ENCODE peak calls at places on chromosome 22, in seven cellular contexts. K is epithelial cell of esophagus, R is HEK293T, G is fibroblast of mammary gland, C is AG08395, P is GM12891, M is BJ. Y is an unnamed sample.
A peak's percentile ranks its signal among the peaks of the same experiment; 100 is the strongest.

GRCh38 chr22:40747361-40747760 is 68.1 kb downstream of the MCHR1 start:
- DNase-seq in K (no peak), R (no peak), G (no peak), C (no peak), P (no peak), M (no peak), Y (no peak)

GRCh38 chr22:46335201-46336118 is at the start of gene TRMU:
- DNase-seq in K (peak; percentile 89), R (peak; percentile 94), G (peak; percentile 78), C (peak; percentile 98), P (peak; percentile 99), M (peak; percentile 28), Y (peak; percentile 84)

GRCh38 chr22:45884201-45885067 is 92.5 kb downstream of the WNT7B start:
- DNase-seq in K (no peak), R (no peak), G (no peak), C (no peak), P (no peak), M (no peak), Y (no peak)

GRCh38 chr22:40567106-40567505 is 69.4 kb downstream of the MRTFA start:
- DNase-seq in K (peak; percentile 65), R (no peak), G (no peak), C (no peak), P (no peak), M (no peak), Y (peak; percentile 26)

GRCh38 chr22:47016636-47017035 is 254.2 kb downstream of the TBC1D22A start:
- DNase-seq in K (no peak), R (no peak), G (no peak), C (no peak), P (no peak), M (no peak), Y (no peak)

GRCh38 chr22:30436196-30436595 is 10.6 kb downstream of the MTFP1 start:
- DNase-seq in K (peak; percentile 25), R (no peak), G (no peak), C (no peak), P (no peak), M (no peak), Y (no peak)

GRCh38 chr22:50705219-50705691 is 32.6 kb downstream of the SHANK3 start:
- DNase-seq in K (peak; percentile 49), R (no peak), G (peak; percentile 32), C (no peak), P (no peak), M (no peak), Y (peak; percentile 81)

GRCh38 chr22:26671317-26672059 is 14.1 kb downstream of the MIAT start:
- DNase-seq in K (peak; percentile 89), R (no peak), G (no peak), C (no peak), P (peak; percentile 37), M (no peak), Y (no peak)

GRCh38 chr22:42187646-42188045 is 57.0 kb upstream of the CYP2D6 start:
- DNase-seq in K (no peak), R (no peak), G (no peak), C (no peak), P (no peak), M (no peak), Y (no peak)

GRCh38 chr22:19463491-19464469 is 15.2 kb downstream of the UFD1 start:
- DNase-seq in K (no peak), R (no peak), G (peak; percentile 28), C (peak; percentile 84), P (no peak), M (peak; percentile 58), Y (peak; percentile 61)

GRCh38 chr22:40332319-40332781 is 13.9 kb upstream of the ADSL start:
- DNase-seq in K (peak; percentile 24), R (no peak), G (peak; percentile 44), C (no peak), P (no peak), M (no peak), Y (peak; percentile 88)

GRCh38 chr22:44329179-44329796 is 16.5 kb upstream of the SHISAL1 start:
- DNase-seq in K (peak; percentile 58), R (no peak), G (no peak), C (no peak), P (peak; percentile 82), M (no peak), Y (no peak)

GRCh38 chr22:36740716-36741115 is 35.2 kb downstream of the IFT27 start:
- DNase-seq in K (no peak), R (no peak), G (no peak), C (no peak), P (no peak), M (no peak), Y (no peak)

GRCh38 chr22:31872209-31872608 is 72.1 kb upstream of the YWHAH start:
- DNase-seq in K (no peak), R (no peak), G (no peak), C (no peak), P (no peak), M (no peak), Y (no peak)

GRCh38 chr22:45422237-45422983 is 8.9 kb downstream of the RIBC2 start:
- DNase-seq in K (no peak), R (no peak), G (no peak), C (no peak), P (no peak), M (no peak), Y (no peak)

GRCh38 chr22:17380711-17381087 is 11.4 kb downstream of the CECR2 start:
- DNase-seq in K (no peak), R (no peak), G (no peak), C (no peak), P (no peak), M (no peak), Y (no peak)

GRCh38 chr22:30192427-30192826 is 54.1 kb downstream of the LIF start:
- DNase-seq in K (no peak), R (no peak), G (no peak), C (no peak), P (no peak), M (no peak), Y (no peak)

GRCh38 chr22:30474683-30475424 is 3.0 kb upstream of the SEC14L3 start:
- DNase-seq in K (no peak), R (no peak), G (no peak), C (no peak), P (no peak), M (no peak), Y (peak; percentile 11)

GRCh38 chr22:27613099-27614089 is 188.2 kb downstream of the MN1 start:
- DNase-seq in K (no peak), R (no peak), G (no peak), C (no peak), P (no peak), M (no peak), Y (no peak)

GRCh38 chr22:43476751-43477150 is 64.9 kb downstream of the MPPED1 start:
- DNase-seq in K (no peak), R (no peak), G (no peak), C (no peak), P (no peak), M (no peak), Y (no peak)